ENCODE peak calls at places on chromosomes 11 and 22, in five cellular contexts. R, X, J, A and B are unnamed samples.

GRCh38 chr11:64999478-64999877 is 2.7 kb upstream of the BATF2 start:
- ATAC-seq in X (no peak), R (no peak), J (no peak), A (no peak), B (no peak)

GRCh38 chr22:40951795-40952602 is 821 bp downstream of the RBX1 start:
- ATAC-seq in R (no peak), J (peak; percentile 7), A (peak; percentile 2), X (peak; percentile 3), B (peak; percentile 1)

GRCh38 chr11:57596266-57596885 is 1.1 kb upstream of the SERPING1 start:
- ATAC-seq in X (no peak), J (no peak), R (no peak), A (no peak), B (no peak)

GRCh38 chr11:3126901-3127691 is 38.0 kb downstream of the OSBPL5 start:
- ATAC-seq in J (no peak), X (no peak), A (no peak), R (peak; percentile 35), B (no peak)

GRCh38 chr11:334264-335033 is 13.8 kb upstream of the IFITM3 start:
- ATAC-seq in J (no peak), R (peak; percentile 25), X (no peak), A (no peak), B (no peak)

GRCh38 chr22:28977050-28977449 is 84.6 kb downstream of the C22orf31 start:
- ATAC-seq in J (no peak), X (no peak), A (no peak), R (no peak), B (no peak)

GRCh38 chr11:46202149-46202548 is 75.3 kb upstream of the CREB3L1 start:
- ATAC-seq in X (no peak), J (no peak), R (no peak), A (no peak), B (no peak)

GRCh38 chr22:20490183-20490940 is 5.2 kb downstream of the KLHL22 start:
- ATAC-seq in X (no peak), A (peak; percentile 57), J (no peak), R (no peak), B (peak; percentile 25)

GRCh38 chr22:17348464-17349103 is 20.7 kb upstream of the CECR2 start:
- ATAC-seq in J (no peak), X (no peak), A (no peak), R (no peak), B (no peak)

GRCh38 chr11:19594326-19594725 is 118.3 kb upstream of the NAV2 start:
- ATAC-seq in R (no peak), A (no peak), J (no peak), X (no peak), B (no peak)

GRCh38 chr11:130388607-130389205 is 39.7 kb downstream of the ADAMTS8 start:
- ATAC-seq in X (peak; percentile 70), R (peak; percentile 61), A (peak; percentile 54), J (peak; percentile 86), B (peak; percentile 50)

GRCh38 chr11:74462009-74462408 is 5.3 kb downstream of the KCNE3 start:
- ATAC-seq in J (no peak), A (no peak), R (peak; percentile 93), X (no peak), B (no peak)

GRCh38 chr22:32531955-32532818 is 57.6 kb downstream of the FBXO7 start:
- ATAC-seq in R (peak; percentile 86), X (no peak), J (no peak), A (no peak), B (no peak)

GRCh38 chr11:134248910-134249480 is 4.2 kb downstream of the THYN1 start:
- ATAC-seq in J (no peak), R (no peak), X (peak; percentile 10), A (no peak), B (peak; percentile 71)

GRCh38 chr22:39471421-39472141 is 14.8 kb downstream of the MGAT3 start:
- ATAC-seq in J (peak; percentile 70), A (peak; percentile 21), R (peak; percentile 67), X (peak; percentile 76), B (peak; percentile 84)

GRCh38 chr22:19035474-19036228 is 86.6 kb downstream of the DGCR2 start:
- ATAC-seq in A (no peak), J (no peak), X (no peak), R (no peak), B (peak; percentile 12)